ENCODE peak calls at places on chromosomes 3 and 15, in eight cellular contexts. T, I, A, J, B, W, F and H are unnamed samples.
A peak's percentile ranks its signal among the peaks of the same experiment; 100 is the strongest.

GRCh38 chr3:171972965-171973364 is 66.4 kb upstream of the FNDC3B start:
- DNase-seq in T (peak; percentile 35), I (no peak), A (no peak), J (no peak), B (no peak), W (no peak), F (no peak), H (no peak)

GRCh38 chr3:21417991-21418390 is 333.0 kb downstream of the ZNF385D start:
- DNase-seq in T (no peak), I (peak; percentile 2), A (no peak), J (no peak), B (no peak), W (no peak), F (no peak), H (no peak)

GRCh38 chr3:112437146-112438022 is 61.9 kb downstream of the BTLA start:
- DNase-seq in T (no peak), I (peak; percentile 27), A (no peak), J (no peak), B (no peak), W (no peak), F (peak; percentile 1), H (no peak)

GRCh38 chr3:128999104-128999503 is 2.0 kb upstream of the EFCC1 start:
- DNase-seq in T (no peak), I (no peak), A (no peak), J (no peak), B (no peak), W (no peak), F (no peak), H (no peak)

GRCh38 chr15:101679861-101680260 is 27.7 kb upstream of the TM2D3 start:
- DNase-seq in T (no peak), I (no peak), A (no peak), J (no peak), B (no peak), W (peak; percentile 40), F (no peak), H (no peak)

GRCh38 chr15:50227076-50227475 is 38.5 kb downstream of the HDC start:
- DNase-seq in T (no peak), I (peak; percentile 70), A (no peak), J (no peak), B (no peak), W (no peak), F (no peak), H (peak; percentile 18)

GRCh38 chr3:147939425-147940196 is 530.4 kb downstream of the ZIC1 start:
- DNase-seq in T (no peak), I (peak; percentile 24), A (no peak), J (no peak), B (no peak), W (no peak), F (no peak), H (peak; percentile 79)

GRCh38 chr3:149058602-149059001 is 27.7 kb downstream of the HLTF start:
- DNase-seq in T (no peak), I (no peak), A (no peak), J (no peak), B (no peak), W (no peak), F (no peak), H (no peak)

GRCh38 chr15:19987389-19988048 is 554.1 kb downstream of the GOLGA6L6 start:
- DNase-seq in T (no peak), I (no peak), A (peak; percentile 50), J (no peak), B (no peak), W (no peak), F (no peak), H (peak; percentile 64)

GRCh38 chr3:175287361-175287963 is 428.3 kb downstream of the NAALADL2 start:
- DNase-seq in T (no peak), I (peak; percentile 42), A (no peak), J (no peak), B (no peak), W (no peak), F (no peak), H (no peak)

GRCh38 chr3:52742418-52743041 is 28.2 kb downstream of the NEK4 start:
- DNase-seq in T (no peak), I (peak; percentile 58), A (no peak), J (no peak), B (no peak), W (peak; percentile 40), F (no peak), H (no peak)

GRCh38 chr15:60932051-60932915 is 296.8 kb downstream of the RORA start:
- DNase-seq in T (no peak), I (peak; percentile 49), A (no peak), J (no peak), B (no peak), W (no peak), F (peak; percentile 34), H (no peak)

GRCh38 chr3:170862618-170863374 is 7.2 kb downstream of the RPL22L1 start:
- DNase-seq in T (no peak), I (peak; percentile 48), A (no peak), J (no peak), B (no peak), W (no peak), F (no peak), H (peak; percentile 49)

GRCh38 chr15:21261965-21262850 is 178.1 kb downstream of the POTEB3 start:
- DNase-seq in T (peak; percentile 18), I (no peak), A (peak; percentile 7), J (peak; percentile 69), B (no peak), W (no peak), F (no peak), H (peak; percentile 6)

GRCh38 chr15:40307421-40308165 is at the start of gene PLCB2:
- DNase-seq in T (peak; percentile 40), I (no peak), A (peak; percentile 45), J (peak; percentile 81), B (no peak), W (peak; percentile 34), F (peak; percentile 52), H (peak; percentile 96)

GRCh38 chr3:11238057-11238456 is 34.1 kb upstream of the ATG7 start:
- DNase-seq in T (no peak), I (peak; percentile 87), A (no peak), J (no peak), B (no peak), W (no peak), F (no peak), H (no peak)

GRCh38 chr15:62850791-62851291 is 191.7 kb upstream of the TPM1 start:
- DNase-seq in T (no peak), I (peak; percentile 57), A (no peak), J (no peak), B (peak; percentile 23), W (no peak), F (no peak), H (peak; percentile 63)

GRCh38 chr3:57911588-57911987 is 96.6 kb upstream of the FLNB start:
- DNase-seq in T (no peak), I (no peak), A (no peak), J (no peak), B (no peak), W (no peak), F (no peak), H (no peak)

GRCh38 chr3:39919281-39919680 is 109.9 kb downstream of the MYRIP start:
- DNase-seq in T (no peak), I (no peak), A (no peak), J (no peak), B (no peak), W (no peak), F (no peak), H (no peak)

GRCh38 chr3:142609136-142609535 is 12.9 kb downstream of the PLS1 start:
- DNase-seq in T (no peak), I (no peak), A (no peak), J (no peak), B (no peak), W (no peak), F (no peak), H (no peak)

GRCh38 chr3:149600619-149601018 is 57.2 kb downstream of the WWTR1 start:
- DNase-seq in T (no peak), I (no peak), A (no peak), J (no peak), B (no peak), W (peak; percentile 17), F (no peak), H (no peak)

DNA sequence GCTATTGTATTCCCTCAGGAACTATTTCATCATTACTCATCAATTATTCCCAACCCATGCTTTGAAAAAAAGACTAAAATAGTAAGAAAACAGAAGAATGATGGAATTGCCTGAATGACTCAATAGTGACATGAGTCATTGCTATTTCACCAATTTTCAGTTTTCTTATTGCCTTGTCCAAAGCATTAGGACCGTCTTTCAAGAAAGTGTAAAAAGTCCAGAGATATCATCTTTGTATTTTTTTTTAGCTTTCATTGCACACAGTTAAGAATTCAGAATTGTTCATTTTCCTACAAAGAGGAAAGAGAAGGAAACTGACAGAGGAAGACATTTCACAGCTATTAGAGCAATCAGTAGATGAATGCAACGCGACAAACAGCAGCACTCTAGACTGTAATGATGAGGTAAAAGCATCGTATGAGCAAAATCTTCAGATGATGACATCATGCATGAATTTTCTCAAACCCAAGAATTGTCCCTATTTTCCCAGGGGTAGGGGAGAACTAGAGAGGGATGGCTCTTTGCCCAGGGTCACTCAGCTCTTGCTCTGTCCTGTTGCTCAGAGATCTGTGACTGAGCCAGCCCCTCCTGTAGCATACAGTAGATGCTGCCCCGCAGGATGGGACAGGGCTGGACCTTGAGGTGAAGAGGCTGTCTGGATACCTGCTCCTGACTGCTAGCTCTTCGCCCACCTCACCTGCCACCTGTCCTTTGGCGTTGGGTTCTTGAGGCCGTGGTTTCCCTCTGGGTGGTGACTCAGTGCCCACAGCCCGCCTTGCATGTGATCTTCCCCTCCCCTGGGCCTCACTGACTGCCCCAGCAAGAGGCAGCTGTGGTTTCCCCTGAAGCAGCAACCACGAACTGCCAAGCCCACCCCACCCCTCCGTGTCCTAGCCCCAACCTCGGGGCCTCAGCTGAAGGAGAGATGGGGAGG is 84.8 kb downstream of the PPCDC start:
- DNase-seq in T (peak; percentile 21), I (peak; percentile 91), A (no peak), J (peak; percentile 70), B (no peak), W (no peak), F (peak; percentile 29), H (peak; percentile 87)
- H3K4me3 ChIP-seq in T (no peak overlapping the region), I (no peak overlapping the region), A (no peak overlapping the region), J (no peak overlapping the region), B (no peak overlapping the region), W (no peak overlapping the region), F (no peak overlapping the region), H (no peak overlapping the region)

GRCh38 chr15:93056836-93057235 is 32.2 kb downstream of the RGMA start:
- DNase-seq in T (no peak), I (no peak), A (no peak), J (peak; percentile 35), B (no peak), W (no peak), F (no peak), H (no peak)
- H3K4me1 ChIP-seq in T (peaks cover 37% of the 10 kb centered on the region), I (peaks cover 6% of the 10 kb centered on the region), A (peaks cover 2% of the 10 kb centered on the region), J (no peaks in the 10 kb centered on the region), B (peaks cover 52% of the 10 kb centered on the region), W (no peaks in the 10 kb centered on the region), F (no peaks in the 10 kb centered on the region), H (peaks cover 9% of the 10 kb centered on the region)

DNA sequence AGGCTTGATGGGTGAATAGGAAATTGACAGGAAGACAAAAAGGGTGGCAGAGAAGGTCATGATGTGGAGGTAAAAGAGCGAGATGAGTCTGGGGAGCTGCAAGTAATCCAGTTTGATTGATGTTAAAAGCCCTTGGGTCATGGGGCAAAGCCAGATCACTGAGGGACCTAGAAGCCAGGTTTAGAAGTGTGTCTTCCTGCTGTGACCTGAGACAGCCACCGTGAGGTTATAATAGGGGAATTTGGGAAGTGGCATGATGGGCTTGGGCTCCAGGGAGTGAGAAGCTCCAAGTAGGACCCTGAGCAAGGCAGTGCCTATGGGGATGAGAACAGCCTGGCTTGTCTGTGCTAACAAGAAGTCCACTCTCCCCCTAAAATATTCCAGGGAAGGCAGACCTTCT is 298.5 kb downstream of the RPLP1 start:
- DNase-seq in T (no peak), I (no peak), A (no peak), J (no peak), B (no peak), W (no peak), F (no peak), H (no peak)
- H3K27me3 ChIP-seq in T (peaks cover 19% of the 10 kb centered on the region), I (peaks cover 12% of the 10 kb centered on the region), A (no peaks in the 10 kb centered on the region), J (no peaks in the 10 kb centered on the region), B (no peaks in the 10 kb centered on the region), W (no peaks in the 10 kb centered on the region), F (no peaks in the 10 kb centered on the region), H (no peaks in the 10 kb centered on the region)

GRCh38 chr3:194204036-194204792 is 68.3 kb downstream of the HES1 start:
- DNase-seq in T (no peak), I (no peak), A (no peak), J (no peak), B (peak; percentile 23), W (no peak), F (no peak), H (no peak)
- H3K4me3 ChIP-seq in T (peak overlapping the region; percentile 32), I (no peak overlapping the region), A (no peak overlapping the region), J (no peak overlapping the region), B (peak overlapping the region; percentile 19), W (peak overlapping the region; percentile 39), F (peak overlapping the region; percentile 60), H (no peak overlapping the region)